ENCODE peak calls at places on chromosomes 16 and 17, in eight cellular contexts. O, S, F, P, C, A, Z and E are unnamed samples.

GRCh38 chr16:2475413-2476344 is 752 bp downstream of the TBC1D24 start:
- DNase-seq in C (no peak), O (no peak), Z (no peak), F (peak), A (no peak), S (no peak), P (no peak), E (no peak)

GRCh38 chr16:83843657-83844056 is 35.9 kb downstream of the HSBP1 start:
- DNase-seq in F (no peak), A (no peak), Z (no peak), O (no peak), S (no peak), C (no peak), P (no peak), E (no peak)

GRCh38 chr16:48176635-48177408 is 21.0 kb upstream of the ABCC12 start:
- DNase-seq in C (no peak), O (no peak), Z (no peak), P (no peak), F (no peak), S (no peak), A (no peak), E (no peak)

GRCh38 chr16:85327731-85328664 is 215.7 kb upstream of the CIBAR2 start:
- DNase-seq in P (no peak), O (peak), C (no peak), A (no peak), Z (peak), F (no peak), S (no peak), E (no peak)

GRCh38 chr17:35612924-35613521 is 25.9 kb downstream of the AP2B1 start:
- DNase-seq in F (peak), O (peak), P (no peak), A (peak), Z (peak), C (peak), S (peak), E (no peak)

GRCh38 chr16:90046122-90046970 is 27.1 kb upstream of the DBNDD1 start:
- DNase-seq in F (no peak), A (peak), C (no peak), P (no peak), S (no peak), O (no peak), Z (no peak), E (no peak)

GRCh38 chr16:83513006-83513755 is 294.6 kb upstream of the HSBP1 start:
- DNase-seq in O (peak), A (no peak), C (peak), P (no peak), S (peak), F (no peak), Z (peak), E (no peak)

GRCh38 chr16:19245326-19245925 is 40.1 kb upstream of the CLEC19A start:
- DNase-seq in S (no peak), Z (no peak), O (no peak), A (no peak), C (no peak), P (no peak), F (peak), E (no peak)

GRCh38 chr16:66085651-66086050 is 280.8 kb upstream of the CDH5 start:
- DNase-seq in A (no peak), Z (no peak), P (no peak), F (no peak), O (no peak), S (no peak), C (no peak), E (no peak)

GRCh38 chr17:47983492-47984223 is 12.7 kb downstream of the CDK5RAP3 start:
- DNase-seq in P (no peak), S (no peak), A (no peak), O (no peak), C (no peak), Z (no peak), F (no peak), E (no peak)

GRCh38 chr17:4033751-4034251 is 69.6 kb upstream of the ATP2A3 start:
- DNase-seq in Z (no peak), C (no peak), P (no peak), O (no peak), F (peak), S (no peak), A (no peak), E (no peak)

GRCh38 chr16:83968483-83968865 is 430 bp downstream of the NECAB2 start:
- DNase-seq in A (no peak), C (no peak), Z (no peak), P (no peak), O (no peak), F (no peak), S (no peak), E (no peak)

GRCh38 chr17:47719411-47720152 is 13.5 kb upstream of the TBX21 start:
- DNase-seq in Z (peak), A (no peak), F (no peak), P (no peak), O (peak), C (peak), S (peak), E (no peak)

GRCh38 chr16:75593825-75594820 is 27.9 kb downstream of the GABARAPL2 start:
- DNase-seq in O (peak), F (no peak), S (peak), P (no peak), C (peak), A (no peak), Z (peak), E (no peak)

GRCh38 chr16:72061564-72061963 is 1.5 kb upstream of the HPR start:
- DNase-seq in O (no peak), S (no peak), F (no peak), P (no peak), C (no peak), A (no peak), Z (no peak), E (no peak)

GRCh38 chr16:50741225-50741807 is 570 bp upstream of the CYLD start:
- DNase-seq in S (peak), O (no peak), C (no peak), A (no peak), F (peak), P (no peak), Z (no peak), E (no peak)

GRCh38 chr17:68981288-68981687 is 26.1 kb upstream of the ABCA8 start:
- DNase-seq in A (no peak), F (peak), O (peak), C (peak), Z (peak), S (no peak), P (no peak), E (no peak)

GRCh38 chr16:89049484-89050118 is 44.1 kb upstream of the ACSF3 start:
- DNase-seq in F (peak), C (no peak), A (peak), Z (peak), O (peak), P (no peak), S (no peak), E (no peak)

GRCh38 chr17:50352693-50353599 is 7.0 kb downstream of the XYLT2 start:
- DNase-seq in A (no peak), P (no peak), Z (no peak), O (no peak), S (no peak), F (no peak), C (no peak), E (no peak)

GRCh38 chr17:36856921-36857381 is 80.3 kb upstream of the LHX1 start:
- DNase-seq in Z (no peak), C (no peak), O (no peak), A (peak), P (no peak), S (no peak), F (no peak), E (no peak)

GRCh38 chr16:1779741-1780676 is 2.4 kb downstream of the SPSB3 start:
- DNase-seq in O (no peak), S (no peak), C (no peak), A (no peak), P (no peak), F (peak), Z (no peak), E (no peak)

GRCh38 chr17:80455328-80455710 is 21.1 kb downstream of the NPTX1 start:
- DNase-seq in F (no peak), Z (no peak), S (peak), A (no peak), C (no peak), P (no peak), O (no peak), E (peak)

GRCh38 chr16:64478258-64478906 is 643.5 kb downstream of the CDH11 start:
- DNase-seq in A (no peak), F (no peak), Z (peak), O (peak), P (no peak), S (no peak), C (peak), E (no peak)

GRCh38 chr17:17221329-17221728 is 15.2 kb upstream of the PLD6 start:
- DNase-seq in Z (no peak), F (no peak), C (no peak), A (no peak), O (no peak), S (no peak), P (no peak), E (no peak)

GRCh38 chr17:17044846-17045561 is 2.7 kb downstream of the MPRIP start:
- DNase-seq in A (no peak), F (peak), C (peak), Z (peak), O (peak), S (no peak), P (no peak), E (no peak)

GRCh38 chr16:57639172-57639571 is 10.7 kb downstream of the ADGRG1 start:
- DNase-seq in C (no peak), P (no peak), O (no peak), A (peak), Z (peak), S (no peak), F (no peak), E (no peak)

GRCh38 chr17:6675426-6675825 is 23.9 kb downstream of the C17orf100 start:
- DNase-seq in A (no peak), O (no peak), Z (no peak), F (no peak), P (no peak), C (no peak), S (no peak), E (no peak)

GRCh38 chr17:80526116-80526910 is 18.3 kb upstream of the RPTOR start:
- DNase-seq in Z (no peak), C (no peak), O (no peak), P (no peak), S (no peak), A (no peak), F (no peak), E (no peak)

GRCh38 chr17:42676424-42677011 is at the start of gene PLEKHH3:
- DNase-seq in Z (no peak), O (no peak), S (no peak), F (no peak), C (no peak), P (no peak), A (peak), E (no peak)

GRCh38 chr16:11354733-11355574 is 9.7 kb downstream of the RMI2 start:
- DNase-seq in P (no peak), C (peak), S (no peak), F (no peak), A (no peak), O (peak), Z (peak), E (peak)

GRCh38 chr17:73641779-73642580 is 2.3 kb downstream of the SDK2 start:
- DNase-seq in A (no peak), P (no peak), O (no peak), S (no peak), C (no peak), F (no peak), Z (no peak), E (no peak)

GRCh38 chr17:6047966-6048365 is 22.2 kb upstream of the WSCD1 start:
- DNase-seq in O (no peak), C (peak), A (no peak), Z (no peak), F (no peak), S (peak), P (no peak), E (no peak)

GRCh38 chr17:77054926-77055325 is 85.8 kb upstream of the SEC14L1 start:
- DNase-seq in F (no peak), S (no peak), A (no peak), Z (no peak), C (no peak), P (no peak), O (no peak), E (no peak)